ENCODE peak calls at places on chromosomes 13 and 19, in four cellular contexts. C is endothelial cell of umbilical vein, Q is colonic mucosa, S is fibroblast of lung. F is an unnamed sample.

GRCh38 chr13:30816733-30817132 is 81.4 kb downstream of the ALOX5AP start:
- DNase-seq in C (peak), Q (no peak), S (no peak), F (no peak)

GRCh38 chr19:16897572-16898056 is 8.8 kb downstream of the F2RL3 start:
- DNase-seq in C (no peak), Q (no peak), S (peak), F (no peak)

GRCh38 chr19:2574478-2574931 is 98.6 kb downstream of the GADD45B start:
- DNase-seq in C (no peak), Q (no peak), S (no peak), F (no peak)

GRCh38 chr19:42028304-42029216 is 34.5 kb upstream of the ATP1A3 start:
- DNase-seq in C (no peak), Q (peak), S (no peak), F (peak)

GRCh38 chr13:48828962-48829405 is 146.7 kb upstream of the FNDC3A start:
- DNase-seq in C (no peak), Q (no peak), S (peak), F (peak)

GRCh38 chr19:39563408-39563807 is 23.4 kb upstream of the EID2 start:
- DNase-seq in C (no peak), Q (no peak), S (peak), F (peak)

GRCh38 chr19:34366670-34367423 is 1.9 kb downstream of the GPI start:
- DNase-seq in C (no peak), Q (peak), S (peak), F (no peak)

GRCh38 chr13:99800951-99801350 is 170.6 kb downstream of the ZIC5 start:
- DNase-seq in C (no peak), Q (no peak), S (no peak), F (no peak)

GRCh38 chr13:102729560-102730275 is 34.9 kb upstream of the METTL21C start:
- DNase-seq in C (peak), Q (no peak), S (peak), F (no peak)

DNA sequence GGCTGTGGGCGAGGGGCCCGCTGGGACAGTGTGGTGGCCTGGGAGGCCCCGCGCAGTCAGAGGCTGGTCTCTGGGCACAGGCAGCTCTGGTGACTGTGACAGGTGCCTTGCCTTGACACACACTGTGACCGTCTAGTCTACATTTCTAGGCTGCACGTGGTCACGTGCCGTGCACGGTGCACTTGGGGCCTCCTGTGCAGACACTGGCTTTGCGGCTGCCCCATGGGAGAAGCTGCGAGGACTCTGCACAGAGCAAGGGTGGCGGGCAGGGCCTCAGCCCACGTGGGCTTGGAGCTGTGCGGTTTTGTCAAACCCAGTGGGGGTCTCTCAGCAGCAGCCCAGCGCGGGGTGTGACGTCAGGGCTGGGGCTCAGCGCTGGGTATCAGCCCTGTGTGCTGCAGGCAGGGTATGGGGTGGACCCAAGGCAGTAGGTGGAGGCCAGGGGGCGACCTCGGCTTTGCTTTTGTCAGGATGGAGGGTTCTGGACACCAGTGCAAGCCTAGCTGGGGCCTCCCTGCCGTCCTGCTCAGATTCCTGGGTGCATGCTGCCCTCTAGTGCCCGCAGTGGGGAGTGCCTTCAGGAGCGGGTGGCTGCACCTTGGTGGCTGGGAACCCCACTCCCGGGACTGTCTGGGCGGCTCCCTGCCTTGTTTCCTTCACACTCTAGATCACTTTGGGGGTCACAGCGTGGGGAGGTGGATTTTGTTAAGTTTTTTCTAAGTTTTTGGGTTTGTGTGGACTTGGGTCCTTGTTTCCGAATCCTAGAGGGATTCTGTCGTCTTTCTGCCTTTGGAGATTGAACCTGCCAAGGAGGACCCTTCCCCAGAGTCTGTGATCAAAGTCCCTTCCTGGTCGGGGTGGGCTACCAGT is 62.6 kb downstream of the KDM4B start:
- DNase-seq in C (peak), Q (peak), S (peak), F (peak)
- H3K9ac ChIP-seq in C (no peak), Q (no peak), S (no peak), F (no peak)

DNA sequence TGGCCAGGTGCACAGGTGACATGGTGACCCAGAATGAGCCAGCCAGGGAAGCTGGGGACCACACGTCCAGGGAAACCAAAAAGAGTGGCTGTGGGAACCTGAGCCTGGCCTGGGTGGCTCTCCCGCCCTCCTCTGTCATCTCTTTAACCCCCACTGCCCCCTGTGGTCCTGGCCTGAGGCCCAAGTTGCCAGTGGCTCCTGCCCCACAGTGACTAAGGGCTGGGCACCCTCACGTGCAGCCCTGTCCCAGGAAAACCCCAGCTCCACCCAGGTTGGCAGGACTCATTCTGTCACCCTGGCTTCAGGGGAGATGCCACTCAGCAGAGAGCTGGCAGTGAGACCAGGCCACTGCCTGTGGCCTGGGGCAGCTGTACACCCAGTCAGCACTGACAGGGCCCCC is 30.6 kb upstream of the ISYNA1 start:
- DNase-seq in C (no peak), Q (no peak), S (no peak), F (no peak)
- H3K9ac ChIP-seq in C (no peak), Q (no peak), S (no peak), F (no peak)

DNA sequence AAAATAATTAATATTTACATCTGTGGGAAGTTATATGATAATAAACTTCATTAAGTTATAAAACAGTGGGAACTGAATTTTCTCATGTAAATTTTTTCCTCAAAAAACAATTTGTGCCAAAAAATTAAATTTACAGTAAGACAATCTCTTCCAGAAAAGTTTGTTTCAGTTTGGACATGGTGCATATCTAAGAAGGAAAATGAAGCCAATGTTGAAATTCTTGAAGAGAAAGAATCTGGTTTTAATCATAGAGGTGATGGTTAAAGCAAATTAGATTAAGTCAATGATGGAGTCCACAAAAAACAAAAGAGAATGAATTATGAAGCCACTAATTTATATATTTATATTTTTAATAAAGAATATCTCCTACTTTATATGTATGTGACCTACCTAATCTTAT is 457.2 kb upstream of the SLITRK1 start:
- DNase-seq in C (no peak), Q (no peak), S (no peak), F (no peak)
- H3K9ac ChIP-seq in C (no peak), Q (no peak), S (no peak), F (no peak)

GRCh38 chr13:113926301-113926761 is 47.5 kb downstream of the C13orf46 start:
- DNase-seq in C (no peak), Q (no peak), S (no peak), F (no peak)

GRCh38 chr13:113926951-113927660 is 46.8 kb downstream of the C13orf46 start:
- DNase-seq in C (no peak), Q (no peak), S (no peak), F (no peak)

GRCh38 chr13:113928701-113929627 is 44.9 kb downstream of the C13orf46 start:
- DNase-seq in C (no peak), Q (no peak), S (peak), F (no peak)

GRCh38 chr13:113929628-113930615 is 44.0 kb downstream of the C13orf46 start:
- DNase-seq in C (no peak), Q (no peak), S (no peak), F (no peak)

DNA sequence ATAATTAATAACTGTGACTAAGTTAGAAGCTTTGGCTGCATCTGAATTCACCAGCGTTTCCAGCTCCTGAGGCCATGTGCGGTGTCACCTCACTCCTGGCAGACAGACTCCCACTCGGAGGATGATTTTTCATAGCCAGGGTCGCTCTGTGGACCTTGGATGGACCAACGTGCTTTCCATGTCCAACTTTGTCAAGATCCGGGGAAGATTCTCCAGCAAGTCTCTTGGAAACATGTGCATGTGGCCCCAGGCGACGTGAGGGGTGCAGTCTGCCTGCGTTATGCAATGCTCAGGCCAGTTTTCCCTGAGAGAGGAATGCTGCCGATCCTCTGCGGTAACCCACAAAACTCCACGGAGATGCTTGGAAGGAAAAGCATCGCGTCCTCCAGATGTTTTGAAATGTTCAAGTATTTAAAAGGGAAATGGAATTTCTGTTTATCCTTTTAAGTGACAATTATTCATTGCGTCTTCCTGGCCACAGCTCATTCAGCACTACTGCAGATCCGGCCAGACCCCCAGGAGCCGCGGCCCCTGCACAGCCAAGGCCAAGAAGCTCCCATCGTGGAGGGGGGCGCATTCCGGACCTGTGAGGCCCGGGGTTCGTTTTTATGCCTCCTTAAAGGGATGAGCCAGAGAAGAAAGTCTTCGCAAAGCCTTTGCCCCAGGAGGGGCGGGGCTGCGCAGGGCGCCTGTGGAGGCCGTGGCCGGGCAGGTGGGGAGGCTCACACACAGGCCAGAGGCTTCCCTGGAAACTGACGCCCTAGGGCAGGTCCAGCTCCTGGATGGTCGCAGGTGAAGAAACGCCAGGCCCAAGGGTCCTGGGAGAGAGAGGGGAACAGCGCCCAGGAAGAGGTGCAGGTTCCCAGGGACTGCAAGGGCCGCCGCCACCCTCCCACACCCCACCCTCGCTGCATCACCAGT is 46.0 kb downstream of the C13orf46 start:
- DNase-seq in C (no peak), Q (no peak), S (peak), F (no peak)
- H3K9ac ChIP-seq in C (no peak), Q (no peak), S (peak), F (no peak)

DNA sequence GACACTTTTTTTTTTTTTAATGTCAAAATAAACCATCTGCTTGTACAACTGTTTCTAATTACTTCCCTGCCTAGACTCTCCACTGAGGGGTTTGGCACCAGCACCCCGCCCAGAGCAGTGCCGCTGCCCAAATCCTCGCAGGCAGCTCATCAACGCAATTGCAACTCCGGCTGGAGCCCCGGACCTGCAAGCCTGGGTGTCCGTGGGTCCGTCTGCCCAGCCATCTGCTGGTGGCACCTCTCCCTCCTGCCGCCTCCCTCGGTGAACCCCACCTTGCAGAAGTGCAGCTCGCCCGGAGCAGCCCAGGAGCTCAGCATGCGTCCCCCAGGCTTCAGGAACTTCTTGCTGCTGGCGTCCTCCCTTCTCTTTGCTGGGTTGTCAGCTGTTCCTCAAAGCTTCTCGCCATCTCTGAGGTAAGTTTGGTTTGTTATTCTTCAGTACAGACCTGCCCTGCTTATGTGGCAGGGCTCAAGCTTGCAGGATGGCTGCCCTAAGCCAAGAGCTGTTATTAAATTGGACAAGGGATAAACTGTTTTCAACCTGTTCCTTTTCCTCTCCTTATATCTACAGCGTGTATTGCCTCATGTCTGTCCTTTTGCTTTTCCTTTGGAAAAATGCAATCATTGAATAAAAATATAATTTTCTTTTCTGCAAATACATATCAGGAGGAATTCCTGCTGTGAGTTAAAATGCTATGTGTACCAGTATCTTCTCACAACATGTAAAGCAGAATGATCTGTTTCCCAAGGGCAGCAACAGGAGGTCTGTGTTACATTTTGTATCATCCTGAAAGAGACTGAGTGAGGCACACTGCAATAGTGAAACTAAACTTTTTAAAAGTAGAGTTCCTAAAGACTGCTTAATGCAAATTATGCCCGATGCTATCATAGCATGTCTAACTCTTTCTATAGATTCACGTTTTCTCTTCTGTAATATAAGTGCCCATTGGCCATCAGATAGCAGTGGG is at the start of gene ITGBL1:
- DNase-seq in C (peak), Q (no peak), S (no peak), F (no peak)
- H3K9ac ChIP-seq in C (peak), Q (no peak), S (peak), F (no peak)

DNA sequence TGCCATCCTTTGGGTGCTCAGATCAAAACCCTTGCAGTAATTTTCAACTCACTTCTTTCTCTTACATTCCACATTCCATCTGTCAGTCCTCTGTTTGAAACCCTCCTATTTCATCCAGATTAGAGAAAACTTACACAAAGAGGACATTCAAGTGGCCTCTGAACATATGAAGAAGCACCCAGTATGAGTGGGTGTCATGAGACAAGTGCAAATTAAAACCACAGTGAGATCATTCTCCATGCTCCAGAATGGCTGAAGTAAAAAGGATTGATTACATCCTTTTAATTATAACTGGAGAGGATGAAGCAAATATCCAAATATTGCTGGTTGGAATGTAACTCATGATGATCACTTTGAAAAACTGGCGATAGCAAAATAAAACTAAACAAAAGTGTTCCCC is 96.5 kb downstream of the MIPEP start:
- DNase-seq in C (no peak), Q (no peak), S (peak), F (no peak)
- H3K9ac ChIP-seq in C (no peak), Q (no peak), S (no peak), F (no peak)

GRCh38 chr19:48171584-48172170 is 1.2 kb downstream of the ZSWIM9 start:
- DNase-seq in C (no peak), Q (no peak), S (no peak), F (no peak)
- H3K9ac ChIP-seq in C (no peak), Q (no peak), S (no peak), F (peak)

GRCh38 chr19:10102787-10103236 is 334 bp upstream of the ANGPTL6 start:
- DNase-seq in C (no peak), Q (no peak), S (no peak), F (no peak)
- H3K9ac ChIP-seq in C (no peak), Q (peak), S (no peak), F (no peak)

GRCh38 chr19:46298477-46299003 is 1.7 kb downstream of the HIF3A start:
- DNase-seq in C (peak), Q (no peak), S (no peak), F (no peak)
- H3K9ac ChIP-seq in C (no peak), Q (peak), S (no peak), F (no peak)

DNA sequence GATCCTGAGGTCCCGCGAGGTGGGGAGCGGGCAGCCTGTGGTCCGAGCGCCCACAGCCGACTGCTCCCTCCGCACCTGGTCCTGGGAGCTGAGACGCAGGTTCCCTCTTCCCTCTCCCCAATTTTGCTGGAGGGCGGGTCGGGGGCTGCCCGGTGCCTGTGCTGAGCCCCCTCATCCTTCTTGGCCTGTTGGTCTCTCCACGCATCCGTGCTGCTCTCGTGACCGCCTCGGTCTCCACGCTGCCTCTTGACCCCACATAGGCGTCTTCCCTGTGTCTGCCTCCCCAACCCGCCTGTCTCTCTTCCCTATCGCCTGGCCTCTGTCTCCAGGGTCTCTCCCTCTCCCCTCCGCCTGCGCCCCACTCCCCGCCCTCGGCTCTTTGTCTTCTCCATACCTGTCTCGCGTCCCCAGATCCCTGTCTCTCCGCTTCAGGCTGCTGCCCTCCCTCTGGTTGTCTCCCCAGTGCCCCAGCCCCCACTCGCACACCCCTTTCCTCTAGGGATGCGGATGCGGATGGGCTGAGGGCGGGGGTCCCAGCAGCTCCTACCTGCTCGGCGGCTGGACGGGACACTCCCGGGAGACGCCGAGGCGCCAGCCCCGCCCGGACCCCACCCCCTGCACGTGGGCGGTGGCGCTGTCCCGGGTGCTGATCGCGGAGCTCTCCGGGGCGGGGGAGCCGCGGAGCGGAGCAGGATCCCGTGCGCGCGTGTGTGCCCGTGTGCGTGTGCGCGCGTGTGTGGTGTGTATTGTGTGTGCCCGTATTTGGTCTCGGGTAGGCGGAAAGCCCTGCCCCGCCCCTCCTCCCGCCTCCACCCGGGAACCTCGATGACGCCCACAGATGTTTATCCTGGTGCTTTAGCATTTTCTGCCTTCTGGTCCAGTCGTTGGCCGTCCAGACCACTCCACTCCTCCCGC is at the start of gene SYT5:
- DNase-seq in C (no peak), Q (peak), S (no peak), F (peak)
- H3K9ac ChIP-seq in C (no peak), Q (no peak), S (peak), F (no peak)